ENCODE peak calls at places on chromosome 4, in five cellular contexts. One of them, this sample, is unnamed.

GRCh38 chr4:181245326-181245725 is 997.9 kb upstream of the TENM3 start:
- DNase-seq in K562: no peak
- DNase-seq in HepG2: no peak
- DNase-seq in H1: no peak
- DNase-seq in GM12878: no peak
- DNase-seq in this sample: no peak

GRCh38 chr4:23500876-23501275 is 389.0 kb downstream of the PPARGC1A start:
- DNase-seq in H1: no peak
- DNase-seq in K562: no peak
- DNase-seq in HepG2: no peak
- DNase-seq in GM12878: no peak
- DNase-seq in this sample: no peak

GRCh38 chr4:114879916-114880315 is 233.5 kb downstream of the NDST4 start:
- DNase-seq in HepG2: no peak
- DNase-seq in GM12878: no peak
- DNase-seq in K562: no peak
- DNase-seq in H1: no peak
- DNase-seq in this sample: no peak

GRCh38 chr4:4930677-4931076 is 71.2 kb downstream of the MSX1 start:
- DNase-seq in GM12878: no peak
- DNase-seq in HepG2: no peak
- DNase-seq in H1: no peak
- DNase-seq in K562: no peak
- DNase-seq in this sample: no peak

GRCh38 chr4:159395693-159396092 is 292.8 kb downstream of the RAPGEF2 start:
- DNase-seq in HepG2: peak
- DNase-seq in GM12878: no peak
- DNase-seq in H1: no peak
- DNase-seq in K562: no peak
- DNase-seq in this sample: no peak

GRCh38 chr4:121011138-121011537 is 61.2 kb downstream of the NDNF start:
- DNase-seq in K562: no peak
- DNase-seq in GM12878: no peak
- DNase-seq in HepG2: no peak
- DNase-seq in H1: peak
- DNase-seq in this sample: peak

GRCh38 chr4:82031386-82031785 is 342.4 kb downstream of the HNRNPD start:
- DNase-seq in H1: no peak
- DNase-seq in K562: no peak
- DNase-seq in GM12878: no peak
- DNase-seq in HepG2: no peak
- DNase-seq in this sample: no peak

GRCh38 chr4:52659722-52660261 is 691 bp upstream of the USP46 start:
- DNase-seq in HepG2: peak
- DNase-seq in GM12878: no peak
- DNase-seq in K562: peak
- DNase-seq in H1: no peak
- DNase-seq in this sample: peak

GRCh38 chr4:59612235-59612634 is 1587.9 kb upstream of the ADGRL3 start:
- DNase-seq in H1: no peak
- DNase-seq in K562: no peak
- DNase-seq in HepG2: no peak
- DNase-seq in GM12878: no peak
- DNase-seq in this sample: no peak

GRCh38 chr4:688695-689497 is at the start of gene SLC49A3:
- DNase-seq in HepG2: no peak
- DNase-seq in H1: no peak
- DNase-seq in GM12878: no peak
- DNase-seq in K562: no peak
- DNase-seq in this sample: peak

GRCh38 chr4:137470806-137471205 is 61.5 kb downstream of the PCDH18 start:
- DNase-seq in HepG2: no peak
- DNase-seq in K562: no peak
- DNase-seq in GM12878: no peak
- DNase-seq in H1: no peak
- DNase-seq in this sample: no peak

GRCh38 chr4:168585168-168586091 is 88.6 kb downstream of the PALLD start:
- DNase-seq in K562: peak
- DNase-seq in HepG2: peak
- DNase-seq in GM12878: no peak
- DNase-seq in H1: peak
- DNase-seq in this sample: peak

GRCh38 chr4:80393970-80394250 is 58.4 kb downstream of the CFAP299 start:
- DNase-seq in H1: no peak
- DNase-seq in GM12878: no peak
- DNase-seq in K562: no peak
- DNase-seq in HepG2: no peak
- DNase-seq in this sample: no peak

GRCh38 chr4:38563703-38564490 is 100.1 kb upstream of the KLF3 start:
- DNase-seq in K562: no peak
- DNase-seq in HepG2: no peak
- DNase-seq in GM12878: no peak
- DNase-seq in H1: no peak
- DNase-seq in this sample: no peak

GRCh38 chr4:182878633-182879495 is 38.3 kb downstream of the DCTD start:
- DNase-seq in H1: no peak
- DNase-seq in GM12878: no peak
- DNase-seq in K562: no peak
- DNase-seq in HepG2: peak
- DNase-seq in this sample: no peak

GRCh38 chr4:139557506-139558110 is 1.6 kb upstream of the SETD7 start:
- DNase-seq in HepG2: no peak
- DNase-seq in GM12878: no peak
- DNase-seq in H1: no peak
- DNase-seq in K562: no peak
- DNase-seq in this sample: peak

GRCh38 chr4:34766935-34767859 is 1477.1 kb downstream of the ARAP2 start:
- DNase-seq in HepG2: no peak
- DNase-seq in K562: peak
- DNase-seq in GM12878: no peak
- DNase-seq in H1: no peak
- DNase-seq in this sample: no peak

GRCh38 chr4:114464873-114465272 is 133.7 kb upstream of the UGT8 start:
- DNase-seq in K562: no peak
- DNase-seq in GM12878: no peak
- DNase-seq in H1: no peak
- DNase-seq in HepG2: no peak
- DNase-seq in this sample: no peak

GRCh38 chr4:153228512-153229145 is 24.4 kb downstream of the TRIM2 start:
- DNase-seq in K562: no peak
- DNase-seq in GM12878: no peak
- DNase-seq in H1: no peak
- DNase-seq in HepG2: no peak
- DNase-seq in this sample: no peak

DNA sequence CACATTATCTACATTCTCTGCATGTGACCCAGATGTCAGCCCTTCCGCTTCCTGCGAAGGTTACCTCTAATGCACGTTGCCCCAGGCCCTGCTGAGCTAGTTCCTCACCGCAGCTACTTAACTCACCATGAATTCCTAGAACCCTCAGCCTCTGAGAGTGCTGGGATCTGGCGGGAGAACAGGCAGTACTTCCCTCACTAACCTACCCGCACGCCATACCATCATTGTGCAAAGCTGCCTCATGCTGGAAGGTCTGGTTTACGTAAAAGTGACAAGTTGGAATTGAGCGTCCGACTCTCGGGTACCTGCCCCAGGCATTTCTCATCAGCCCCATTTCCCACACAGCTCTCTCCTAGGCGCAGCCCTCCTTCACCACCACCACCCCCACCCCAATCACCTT is 6.3 kb downstream of the SLC25A4 start:
- DNase-seq in HepG2: no peak
- DNase-seq in K562: no peak
- DNase-seq in H1: no peak
- DNase-seq in GM12878: no peak
- DNase-seq in this sample: no peak
- H2AFZ ChIP-seq in HepG2: no peak
- H2AFZ ChIP-seq in K562: no peak
- H2AFZ ChIP-seq in H1: no peak
- H2AFZ ChIP-seq in GM12878: no peak
- H2AFZ ChIP-seq in this sample: no peak

GRCh38 chr4:26220704-26221103 is 100.1 kb upstream of the RBPJ start:
- DNase-seq in K562: no peak
- DNase-seq in H1: no peak
- DNase-seq in GM12878: no peak
- DNase-seq in HepG2: no peak
- DNase-seq in this sample: no peak
- TF ChIP-seq CREB1 in K562: no peak
- TF ChIP-seq CREB1 in H1: no peak
- TF ChIP-seq CREB1 in GM12878: no peak
- TF ChIP-seq CREB1 in HepG2: no peak
- TF ChIP-seq CREB1 in this sample: no peak

GRCh38 chr4:123343400-123344060 is 53.1 kb upstream of the SPRY1 start:
- DNase-seq in GM12878: no peak
- DNase-seq in H1: no peak
- DNase-seq in HepG2: no peak
- DNase-seq in K562: no peak
- DNase-seq in this sample: no peak

GRCh38 chr4:123345924-123346300 is 50.7 kb upstream of the SPRY1 start:
- DNase-seq in H1: no peak
- DNase-seq in HepG2: no peak
- DNase-seq in K562: no peak
- DNase-seq in GM12878: no peak
- DNase-seq in this sample: no peak

GRCh38 chr4:123346944-123347343 is 49.7 kb upstream of the SPRY1 start:
- DNase-seq in K562: no peak
- DNase-seq in H1: no peak
- DNase-seq in GM12878: no peak
- DNase-seq in HepG2: no peak
- DNase-seq in this sample: no peak

GRCh38 chr4:123346330-123346940 is 50.2 kb upstream of the SPRY1 start:
- DNase-seq in HepG2: no peak
- DNase-seq in K562: no peak
- DNase-seq in GM12878: no peak
- DNase-seq in H1: no peak
- DNase-seq in this sample: no peak

DNA sequence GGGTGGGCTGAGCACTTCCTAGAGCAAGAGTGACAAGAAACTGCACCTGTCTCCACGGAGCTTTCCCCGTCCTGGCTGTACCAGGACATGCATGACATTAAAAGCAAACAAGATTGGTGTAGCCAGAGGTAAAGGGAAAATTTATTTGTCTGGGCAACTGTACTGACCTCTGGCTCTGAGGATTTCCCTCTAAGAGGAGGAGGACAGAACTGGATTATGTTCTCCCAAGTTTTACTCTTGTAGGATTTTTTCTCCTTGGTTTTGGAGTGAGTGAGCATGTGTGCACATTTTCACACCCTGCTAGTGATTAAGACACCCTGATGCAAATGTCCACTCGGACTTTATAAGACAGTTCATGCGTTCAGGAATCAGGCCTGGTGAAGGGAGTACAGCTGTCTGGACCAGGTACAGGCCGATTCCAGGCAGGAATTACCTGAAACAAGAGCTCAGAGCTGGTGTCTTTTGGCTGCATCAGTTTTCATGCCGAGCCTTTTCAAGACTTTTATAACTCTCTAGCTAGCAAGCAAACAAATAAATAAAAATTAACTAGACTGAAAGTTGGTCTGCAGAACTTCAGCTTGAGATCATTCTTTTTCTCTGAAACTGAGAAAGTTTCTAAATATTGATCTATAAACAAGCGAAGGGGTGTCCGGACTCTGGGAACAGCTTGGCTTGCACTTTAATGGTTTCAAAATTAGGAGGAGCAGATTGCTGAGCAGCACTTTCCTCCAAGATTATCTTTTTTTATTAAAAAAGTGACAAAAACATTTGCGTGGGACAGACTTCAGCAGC is 51.3 kb upstream of the SPRY1 start:
- DNase-seq in K562: no peak
- DNase-seq in HepG2: no peak
- DNase-seq in GM12878: no peak
- DNase-seq in H1: no peak
- DNase-seq in this sample: no peak
- H3K4me3 ChIP-seq in K562: no peak
- H3K4me3 ChIP-seq in HepG2: no peak
- H3K4me3 ChIP-seq in GM12878: no peak
- H3K4me3 ChIP-seq in H1: no peak
- H3K4me3 ChIP-seq in this sample: no peak

DNA sequence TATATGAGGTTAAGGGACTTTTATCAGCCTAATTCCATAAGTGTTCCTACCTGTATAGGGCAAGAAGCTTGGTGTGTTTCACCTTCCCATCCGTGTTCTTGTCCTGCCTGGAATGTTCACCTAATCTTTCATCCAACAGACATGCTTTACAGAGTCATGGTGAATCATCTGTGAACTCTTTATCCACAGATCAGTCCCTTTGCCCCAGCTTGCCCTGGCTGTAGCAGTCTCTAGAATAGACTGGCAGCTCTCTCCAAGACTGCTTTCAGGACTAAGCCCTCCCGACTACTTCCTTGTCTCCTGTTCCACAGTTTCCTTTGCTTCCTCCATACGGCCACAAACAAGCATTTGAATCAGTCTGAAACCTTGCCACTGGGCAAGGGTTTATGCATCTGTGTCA is 177.9 kb upstream of the IL15 start:
- DNase-seq in HepG2: no peak
- DNase-seq in GM12878: no peak
- DNase-seq in K562: no peak
- DNase-seq in H1: no peak
- DNase-seq in this sample: no peak
- H2AFZ ChIP-seq in HepG2: no peak
- H2AFZ ChIP-seq in GM12878: no peak
- H2AFZ ChIP-seq in K562: no peak
- H2AFZ ChIP-seq in H1: no peak
- H2AFZ ChIP-seq in this sample: no peak

GRCh38 chr4:186095406-186095805 is 9.1 kb upstream of the FAM149A start:
- DNase-seq in HepG2: no peak
- DNase-seq in H1: no peak
- DNase-seq in GM12878: no peak
- DNase-seq in K562: no peak
- DNase-seq in this sample: no peak
- TF ChIP-seq CREB1 in HepG2: no peak
- TF ChIP-seq CREB1 in H1: no peak
- TF ChIP-seq CREB1 in GM12878: no peak
- TF ChIP-seq CREB1 in K562: no peak
- TF ChIP-seq CREB1 in this sample: no peak

GRCh38 chr4:109432676-109433075 is 939 bp upstream of the SEC24B start:
- DNase-seq in HepG2: no peak
- DNase-seq in H1: no peak
- DNase-seq in GM12878: no peak
- DNase-seq in K562: no peak
- DNase-seq in this sample: no peak
- H3K4me3 ChIP-seq in HepG2: peak
- H3K4me3 ChIP-seq in H1: peak
- H3K4me3 ChIP-seq in GM12878: peak
- H3K4me3 ChIP-seq in K562: peak
- H3K4me3 ChIP-seq in this sample: peak

GRCh38 chr4:144355809-144356757 is 215.6 kb upstream of the GYPA start:
- DNase-seq in HepG2: peak
- DNase-seq in H1: no peak
- DNase-seq in GM12878: peak
- DNase-seq in K562: no peak
- DNase-seq in this sample: peak
- H2AFZ ChIP-seq in HepG2: no peak
- H2AFZ ChIP-seq in H1: peak
- H2AFZ ChIP-seq in GM12878: no peak
- H2AFZ ChIP-seq in K562: no peak
- H2AFZ ChIP-seq in this sample: peak

DNA sequence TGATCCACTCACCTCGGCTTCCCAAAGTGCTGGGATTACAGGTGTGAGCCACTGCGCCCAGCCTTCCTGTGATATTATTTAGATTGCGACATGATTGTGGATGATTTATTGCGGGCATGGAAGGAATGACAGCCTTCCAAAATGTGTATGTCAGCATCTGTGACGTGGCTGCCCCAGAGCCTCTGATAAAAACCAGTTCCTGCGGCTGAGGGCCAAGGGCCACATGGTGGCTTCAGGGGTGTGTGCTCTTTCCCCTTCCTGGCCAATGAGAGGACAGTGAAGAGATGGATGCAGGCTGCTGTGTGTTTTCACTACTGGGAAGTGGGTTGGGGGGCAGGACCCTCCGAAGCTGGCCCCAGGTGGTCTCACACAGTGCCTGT is 57.4 kb upstream of the HGFAC start:
- DNase-seq in GM12878: no peak
- DNase-seq in K562: no peak
- DNase-seq in H1: no peak
- DNase-seq in HepG2: no peak
- DNase-seq in this sample: no peak
- TF ChIP-seq CREB1 in GM12878: no peak
- TF ChIP-seq CREB1 in K562: no peak
- TF ChIP-seq CREB1 in H1: no peak
- TF ChIP-seq CREB1 in HepG2: no peak
- TF ChIP-seq CREB1 in this sample: no peak